ENCODE peak calls at places on chromosomes 2 and 18, in six cellular contexts. One of them, this sample, is unnamed.

GRCh38 chr2:127606594-127607398 is 39.2 kb upstream of the GPR17 start:
- DNase-seq in IMR-90: no peak
- DNase-seq in prostate gland: no peak
- DNase-seq in HCT116: no peak
- DNase-seq in GM12891: no peak
- DNase-seq in endothelial cell of umbilical vein: no peak
- DNase-seq in this sample: no peak

GRCh38 chr2:50335433-50335832 is 696.5 kb downstream of the NRXN1 start:
- DNase-seq in endothelial cell of umbilical vein: no peak
- DNase-seq in GM12891: no peak
- DNase-seq in HCT116: no peak
- DNase-seq in prostate gland: no peak
- DNase-seq in IMR-90: no peak
- DNase-seq in this sample: no peak

GRCh38 chr18:1760901-1761300 is 810.4 kb downstream of the METTL4 start:
- DNase-seq in prostate gland: no peak
- DNase-seq in HCT116: no peak
- DNase-seq in endothelial cell of umbilical vein: no peak
- DNase-seq in GM12891: no peak
- DNase-seq in IMR-90: no peak
- DNase-seq in this sample: no peak

GRCh38 chr2:65137197-65137780 is 7.4 kb upstream of the RAB1A start:
- DNase-seq in IMR-90: no peak
- DNase-seq in prostate gland: no peak
- DNase-seq in endothelial cell of umbilical vein: no peak
- DNase-seq in HCT116: no peak
- DNase-seq in GM12891: no peak
- DNase-seq in this sample: no peak

GRCh38 chr2:38494394-38494793 is 108.3 kb downstream of the HNRNPLL start:
- DNase-seq in IMR-90: no peak
- DNase-seq in HCT116: no peak
- DNase-seq in endothelial cell of umbilical vein: no peak
- DNase-seq in prostate gland: no peak
- DNase-seq in GM12891: no peak
- DNase-seq in this sample: no peak

GRCh38 chr18:58476521-58477210 is 152.2 kb downstream of the ALPK2 start:
- DNase-seq in IMR-90: no peak
- DNase-seq in GM12891: no peak
- DNase-seq in prostate gland: peak
- DNase-seq in HCT116: no peak
- DNase-seq in endothelial cell of umbilical vein: no peak
- DNase-seq in this sample: no peak

GRCh38 chr2:59025157-59025757 is 784.1 kb upstream of the FANCL start:
- DNase-seq in endothelial cell of umbilical vein: peak
- DNase-seq in GM12891: peak
- DNase-seq in IMR-90: peak
- DNase-seq in prostate gland: no peak
- DNase-seq in HCT116: peak
- DNase-seq in this sample: peak

GRCh38 chr2:162989507-162989906 is 150.9 kb upstream of the KCNH7 start:
- DNase-seq in endothelial cell of umbilical vein: no peak
- DNase-seq in prostate gland: no peak
- DNase-seq in IMR-90: no peak
- DNase-seq in HCT116: no peak
- DNase-seq in GM12891: no peak
- DNase-seq in this sample: no peak

GRCh38 chr18:13800505-13801259 is 23.3 kb upstream of the MC5R start:
- DNase-seq in prostate gland: peak
- DNase-seq in IMR-90: peak
- DNase-seq in HCT116: peak
- DNase-seq in endothelial cell of umbilical vein: peak
- DNase-seq in GM12891: peak
- DNase-seq in this sample: peak

GRCh38 chr18:44859751-44860458 is 179.2 kb downstream of the SETBP1 start:
- DNase-seq in HCT116: no peak
- DNase-seq in prostate gland: no peak
- DNase-seq in IMR-90: no peak
- DNase-seq in endothelial cell of umbilical vein: no peak
- DNase-seq in GM12891: no peak
- DNase-seq in this sample: no peak

GRCh38 chr2:120856421-120856862 is 120.8 kb downstream of the GLI2 start:
- DNase-seq in HCT116: no peak
- DNase-seq in prostate gland: no peak
- DNase-seq in IMR-90: peak
- DNase-seq in endothelial cell of umbilical vein: no peak
- DNase-seq in GM12891: no peak
- DNase-seq in this sample: no peak

GRCh38 chr2:113117594-113118262 is 9.7 kb upstream of the IL1RN start:
- DNase-seq in GM12891: no peak
- DNase-seq in HCT116: no peak
- DNase-seq in prostate gland: peak
- DNase-seq in IMR-90: peak
- DNase-seq in endothelial cell of umbilical vein: no peak
- DNase-seq in this sample: peak

GRCh38 chr2:219430633-219431615 is 3.7 kb upstream of the SPEG start:
- DNase-seq in prostate gland: no peak
- DNase-seq in GM12891: no peak
- DNase-seq in HCT116: no peak
- DNase-seq in IMR-90: peak
- DNase-seq in endothelial cell of umbilical vein: peak
- DNase-seq in this sample: peak

GRCh38 chr2:10258326-10258725 is 44.4 kb upstream of the HPCAL1 start:
- DNase-seq in endothelial cell of umbilical vein: no peak
- DNase-seq in IMR-90: no peak
- DNase-seq in prostate gland: no peak
- DNase-seq in HCT116: no peak
- DNase-seq in GM12891: no peak
- DNase-seq in this sample: no peak

GRCh38 chr18:70110678-70111077 is 94.8 kb downstream of the RTTN start:
- DNase-seq in IMR-90: no peak
- DNase-seq in prostate gland: no peak
- DNase-seq in GM12891: no peak
- DNase-seq in endothelial cell of umbilical vein: no peak
- DNase-seq in HCT116: no peak
- DNase-seq in this sample: no peak

GRCh38 chr2:158610059-158610458 is 153.3 kb downstream of the PKP4 start:
- DNase-seq in HCT116: no peak
- DNase-seq in GM12891: no peak
- DNase-seq in prostate gland: no peak
- DNase-seq in endothelial cell of umbilical vein: peak
- DNase-seq in IMR-90: no peak
- DNase-seq in this sample: no peak

GRCh38 chr2:54176577-54176976 is 61.2 kb downstream of the ACYP2 start:
- DNase-seq in prostate gland: no peak
- DNase-seq in IMR-90: peak
- DNase-seq in GM12891: no peak
- DNase-seq in HCT116: peak
- DNase-seq in endothelial cell of umbilical vein: peak
- DNase-seq in this sample: peak

GRCh38 chr2:148814853-148815419 is 60.1 kb upstream of the KIF5C start:
- DNase-seq in IMR-90: peak
- DNase-seq in HCT116: no peak
- DNase-seq in prostate gland: peak
- DNase-seq in GM12891: no peak
- DNase-seq in endothelial cell of umbilical vein: no peak
- DNase-seq in this sample: no peak

GRCh38 chr2:238925816-238926215 is 77.9 kb downstream of the TWIST2 start:
- DNase-seq in endothelial cell of umbilical vein: no peak
- DNase-seq in prostate gland: no peak
- DNase-seq in GM12891: no peak
- DNase-seq in HCT116: no peak
- DNase-seq in IMR-90: no peak
- DNase-seq in this sample: no peak

GRCh38 chr2:241130316-241130715 is 19.0 kb downstream of the PASK start:
- DNase-seq in HCT116: no peak
- DNase-seq in GM12891: no peak
- DNase-seq in IMR-90: no peak
- DNase-seq in endothelial cell of umbilical vein: no peak
- DNase-seq in prostate gland: no peak
- DNase-seq in this sample: no peak

GRCh38 chr2:207341816-207342215 is 176.1 kb upstream of the KLF7 start:
- DNase-seq in HCT116: no peak
- DNase-seq in IMR-90: no peak
- DNase-seq in endothelial cell of umbilical vein: no peak
- DNase-seq in prostate gland: no peak
- DNase-seq in GM12891: no peak
- DNase-seq in this sample: no peak

GRCh38 chr2:254231-254630 is 9.6 kb downstream of the SH3YL1 start:
- DNase-seq in GM12891: no peak
- DNase-seq in HCT116: no peak
- DNase-seq in endothelial cell of umbilical vein: no peak
- DNase-seq in IMR-90: no peak
- DNase-seq in prostate gland: no peak
- DNase-seq in this sample: no peak

GRCh38 chr2:238097988-238098853 is 1.9 kb upstream of the ESPNL start:
- DNase-seq in HCT116: peak
- DNase-seq in endothelial cell of umbilical vein: peak
- DNase-seq in prostate gland: no peak
- DNase-seq in GM12891: peak
- DNase-seq in IMR-90: no peak
- DNase-seq in this sample: peak

DNA sequence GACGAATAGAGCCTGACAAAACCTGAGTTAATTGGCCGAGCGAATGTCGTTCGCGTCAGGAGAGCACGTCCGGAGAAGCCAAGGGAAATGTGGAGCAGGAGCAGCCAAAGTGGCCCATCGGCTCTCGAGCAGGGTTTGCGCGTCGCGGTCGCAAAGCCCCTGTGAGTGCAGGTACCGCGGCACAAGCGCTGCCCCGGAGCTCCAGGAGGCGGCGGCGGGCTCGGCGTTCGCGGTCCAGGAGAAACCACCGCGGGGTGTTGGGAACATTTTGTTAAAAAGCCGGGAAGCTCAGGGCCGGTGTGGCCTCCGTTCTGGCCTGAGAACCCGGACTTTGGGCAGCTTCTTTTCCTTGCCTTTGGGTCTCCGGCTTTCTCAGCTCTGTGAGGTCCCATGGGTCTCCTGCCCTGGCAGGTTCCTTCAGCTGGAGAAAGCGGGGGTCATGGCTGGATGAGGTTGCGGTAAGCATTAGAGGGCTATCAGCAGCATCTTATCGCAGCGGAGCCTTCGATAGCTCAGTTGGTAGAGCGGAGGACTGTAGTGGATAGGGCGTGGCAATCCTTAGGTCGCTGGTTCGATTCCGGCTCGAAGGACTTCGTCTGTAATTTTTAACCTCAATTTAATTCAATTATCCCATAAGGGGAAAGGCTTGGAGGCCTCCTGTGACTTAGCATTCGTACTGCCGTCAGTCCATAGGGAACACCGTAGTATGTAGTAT is 1.0 kb upstream of the AGBL5 start:
- DNase-seq in endothelial cell of umbilical vein: peak
- DNase-seq in HCT116: peak
- DNase-seq in GM12891: peak
- DNase-seq in IMR-90: peak
- DNase-seq in prostate gland: peak
- DNase-seq in this sample: peak
- TF ChIP-seq POLR2A in endothelial cell of umbilical vein: peak
- TF ChIP-seq POLR2A in HCT116: peak
- TF ChIP-seq POLR2A in GM12891: peak
- TF ChIP-seq POLR2A in IMR-90: peak
- TF ChIP-seq POLR2A in prostate gland: no peak
- TF ChIP-seq POLR2A in this sample: no peak

DNA sequence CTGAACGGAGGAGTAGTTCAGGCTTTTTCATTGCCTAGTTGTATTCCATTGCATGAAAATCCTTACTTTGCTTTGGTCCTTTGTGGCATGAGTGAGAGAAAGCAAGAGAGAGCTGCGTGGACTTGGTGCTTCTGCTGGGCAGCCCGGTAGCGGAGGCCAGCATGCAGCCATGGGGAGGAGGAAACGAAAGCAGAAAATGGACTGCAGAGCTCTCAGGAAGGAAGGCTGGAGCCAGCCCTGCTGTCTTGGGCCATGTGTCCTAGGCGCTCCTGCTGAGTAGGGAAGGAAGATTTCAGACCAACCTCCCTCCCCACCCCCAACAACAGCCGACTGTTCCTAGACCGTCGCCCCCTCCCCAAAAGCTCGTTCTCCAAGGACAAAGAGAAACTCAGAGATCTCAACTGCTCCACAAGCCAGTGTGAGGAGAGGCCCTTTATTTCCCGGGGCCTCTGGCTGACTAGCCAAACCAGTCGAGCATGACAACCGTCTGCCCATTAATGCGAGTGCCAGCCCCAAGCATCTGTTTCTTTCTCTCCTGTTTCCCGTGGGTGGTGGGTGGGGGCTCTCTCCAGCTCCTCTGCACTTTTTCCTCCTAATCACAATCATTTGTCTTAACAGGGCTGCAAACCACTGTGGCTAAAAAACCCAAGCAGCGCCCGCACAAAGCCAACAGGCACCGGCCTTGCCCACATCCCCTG is 66.8 kb upstream of the FZD7 start:
- DNase-seq in endothelial cell of umbilical vein: no peak
- DNase-seq in HCT116: no peak
- DNase-seq in prostate gland: peak
- DNase-seq in IMR-90: no peak
- DNase-seq in GM12891: no peak
- DNase-seq in this sample: no peak
- TF ChIP-seq POLR2A in endothelial cell of umbilical vein: no peak
- TF ChIP-seq POLR2A in HCT116: no peak
- TF ChIP-seq POLR2A in prostate gland: no peak
- TF ChIP-seq POLR2A in IMR-90: no peak
- TF ChIP-seq POLR2A in GM12891: no peak
- TF ChIP-seq POLR2A in this sample: no peak

GRCh38 chr18:54958711-54959625 is at the start of gene CCDC68:
- DNase-seq in HCT116: no peak
- DNase-seq in prostate gland: peak
- DNase-seq in GM12891: peak
- DNase-seq in IMR-90: no peak
- DNase-seq in endothelial cell of umbilical vein: peak
- DNase-seq in this sample: peak
- TF ChIP-seq POLR2A in HCT116: peak
- TF ChIP-seq POLR2A in prostate gland: peak
- TF ChIP-seq POLR2A in GM12891: no peak
- TF ChIP-seq POLR2A in IMR-90: no peak
- TF ChIP-seq POLR2A in endothelial cell of umbilical vein: no peak
- TF ChIP-seq POLR2A in this sample: peak

GRCh38 chr2:27322766-27323591 is at the start of gene MPV17:
- DNase-seq in HCT116: peak
- DNase-seq in prostate gland: peak
- DNase-seq in GM12891: peak
- DNase-seq in IMR-90: peak
- DNase-seq in endothelial cell of umbilical vein: peak
- DNase-seq in this sample: peak
- TF ChIP-seq POLR2A in HCT116: peak
- TF ChIP-seq POLR2A in prostate gland: peak
- TF ChIP-seq POLR2A in GM12891: peak
- TF ChIP-seq POLR2A in IMR-90: peak
- TF ChIP-seq POLR2A in endothelial cell of umbilical vein: peak
- TF ChIP-seq POLR2A in this sample: peak

GRCh38 chr18:40493316-40493715 is 1461.7 kb upstream of the PIK3C3 start:
- DNase-seq in IMR-90: no peak
- DNase-seq in endothelial cell of umbilical vein: no peak
- DNase-seq in HCT116: no peak
- DNase-seq in GM12891: no peak
- DNase-seq in prostate gland: no peak
- DNase-seq in this sample: no peak
- TF ChIP-seq POLR2A in IMR-90: no peak
- TF ChIP-seq POLR2A in endothelial cell of umbilical vein: no peak
- TF ChIP-seq POLR2A in HCT116: no peak
- TF ChIP-seq POLR2A in GM12891: no peak
- TF ChIP-seq POLR2A in prostate gland: no peak
- TF ChIP-seq POLR2A in this sample: no peak

GRCh38 chr18:48975817-48976649 is 25.3 kb upstream of the SMAD7 start:
- DNase-seq in HCT116: no peak
- DNase-seq in IMR-90: peak
- DNase-seq in GM12891: peak
- DNase-seq in endothelial cell of umbilical vein: peak
- DNase-seq in prostate gland: peak
- DNase-seq in this sample: no peak
- TF ChIP-seq POLR2A in HCT116: no peak
- TF ChIP-seq POLR2A in IMR-90: peak
- TF ChIP-seq POLR2A in GM12891: no peak
- TF ChIP-seq POLR2A in endothelial cell of umbilical vein: no peak
- TF ChIP-seq POLR2A in prostate gland: peak
- TF ChIP-seq POLR2A in this sample: no peak

This sample was measured in erythroblast.